ENCODE peak calls at places on chromosomes 3 and 15, in seven cellular contexts. K, M, C, Y, S, T and H are unnamed samples.
A peak's percentile ranks its signal among the peaks of the same experiment; 100 is the strongest.

GRCh38 chr3:128068156-128068620 is 16.0 kb downstream of the SEC61A1 start:
- DNase-seq in M (no peak), C (no peak), T (no peak), Y (no peak), K (no peak), S (no peak), H (no peak)

GRCh38 chr3:50603261-50604109 is 8.1 kb downstream of the CISH start:
- DNase-seq in S (no peak), K (peak; percentile 4), M (no peak), C (no peak), T (peak; percentile 29), Y (peak; percentile 45), H (no peak)

GRCh38 chr3:30578479-30578878 is 27.9 kb upstream of the TGFBR2 start:
- DNase-seq in Y (peak; percentile 59), M (peak; percentile 54), T (no peak), K (no peak), C (no peak), S (peak; percentile 53), H (no peak)

GRCh38 chr3:127671523-127672428 is 976 bp upstream of the ABTB1 start:
- DNase-seq in Y (peak; percentile 64), K (no peak), S (no peak), C (peak; percentile 54), T (peak; percentile 78), M (peak; percentile 60), H (peak; percentile 75)

GRCh38 chr3:192816274-192816853 is 89.0 kb upstream of the FGF12 start:
- DNase-seq in C (no peak), S (no peak), M (no peak), Y (no peak), T (no peak), K (no peak), H (no peak)

GRCh38 chr3:98846101-98846500 is 55.4 kb downstream of the DCBLD2 start:
- DNase-seq in T (no peak), C (no peak), Y (no peak), K (no peak), M (no peak), S (no peak), H (no peak)

GRCh38 chr3:133437391-133438093 is 37.7 kb downstream of the BFSP2 start:
- DNase-seq in S (no peak), C (no peak), K (no peak), Y (no peak), T (no peak), M (no peak), H (no peak)

GRCh38 chr3:141959921-141960554 is 83.6 kb downstream of the ATP1B3 start:
- DNase-seq in Y (no peak), K (no peak), T (no peak), M (no peak), S (no peak), C (no peak), H (no peak)

GRCh38 chr3:30658328-30659052 is 52.1 kb downstream of the TGFBR2 start:
- DNase-seq in S (no peak), C (no peak), M (no peak), Y (no peak), K (no peak), T (no peak), H (no peak)

GRCh38 chr3:11248596-11248995 is 23.6 kb upstream of the ATG7 start:
- DNase-seq in K (no peak), C (no peak), T (no peak), Y (no peak), M (no peak), S (no peak), H (no peak)

GRCh38 chr3:71753716-71754609 is at the start of gene GPR27:
- DNase-seq in C (peak; percentile 33), Y (peak; percentile 53), T (peak; percentile 86), K (peak; percentile 20), S (no peak), M (no peak), H (no peak)

GRCh38 chr15:62392411-62392810 is 227.3 kb upstream of the C2CD4B start:
- DNase-seq in C (no peak), S (no peak), K (peak; percentile 20), M (no peak), Y (peak; percentile 68), T (no peak), H (no peak)

GRCh38 chr3:180693656-180694055 is 14.4 kb upstream of the CCDC39 start:
- DNase-seq in T (no peak), C (no peak), M (no peak), S (no peak), K (no peak), Y (no peak), H (no peak)

GRCh38 chr3:59341441-59341840 is 291.6 kb upstream of the CFAP20DC start:
- DNase-seq in K (no peak), T (no peak), Y (no peak), M (no peak), C (no peak), S (no peak), H (no peak)

GRCh38 chr15:93212578-93212977 is 123.6 kb upstream of the RGMA start:
- DNase-seq in Y (no peak), T (no peak), K (no peak), S (no peak), M (no peak), C (no peak), H (no peak)

GRCh38 chr3:146685050-146685814 is 80.1 kb upstream of the PLSCR5 start:
- DNase-seq in T (no peak), S (no peak), Y (no peak), K (no peak), M (no peak), C (no peak), H (no peak)

GRCh38 chr15:55230051-55230670 is 33.4 kb upstream of the RSL24D1 start:
- DNase-seq in T (no peak), S (no peak), Y (no peak), M (no peak), K (no peak), C (no peak), H (no peak)

GRCh38 chr15:52529289-52529929 is 729 bp upstream of the MYO5A start:
- DNase-seq in Y (no peak), K (no peak), C (no peak), S (no peak), M (peak; percentile 55), T (no peak), H (no peak)

GRCh38 chr3:42601898-42602581 is 1.6 kb downstream of the NKTR start:
- DNase-seq in M (no peak), T (no peak), S (no peak), C (no peak), Y (no peak), K (no peak), H (no peak)

GRCh38 chr3:196220587-196220986 is 4.3 kb downstream of the SLC51A start:
- DNase-seq in K (no peak), M (no peak), T (no peak), Y (no peak), C (no peak), S (no peak), H (no peak)

GRCh38 chr3:120348065-120348980 is 831 bp downstream of the LRRC58 start:
- DNase-seq in M (no peak), S (no peak), K (no peak), Y (no peak), C (no peak), T (no peak), H (no peak)

GRCh38 chr3:136624894-136625815 is 127.0 kb downstream of the STAG1 start:
- DNase-seq in Y (no peak), M (no peak), S (no peak), K (no peak), T (no peak), C (no peak), H (no peak)

GRCh38 chr3:157752952-157753351 is 249.7 kb upstream of the VEPH1 start:
- DNase-seq in S (no peak), C (no peak), Y (no peak), M (no peak), K (no peak), T (no peak), H (no peak)

GRCh38 chr15:73631915-73632669 is 1.1 kb downstream of the NPTN start:
- DNase-seq in T (no peak), K (no peak), Y (no peak), C (no peak), S (no peak), M (peak; percentile 63), H (peak; percentile 79)

GRCh38 chr3:58668247-58668646 is 1.7 kb upstream of the FAM3D start:
- DNase-seq in S (no peak), T (no peak), M (peak; percentile 9), C (no peak), K (no peak), Y (no peak), H (peak; percentile 28)

GRCh38 chr15:68385671-68386586 is 46.0 kb downstream of the ITGA11 start:
- DNase-seq in C (no peak), Y (no peak), T (no peak), K (no peak), M (peak; percentile 42), S (no peak), H (peak; percentile 66)

GRCh38 chr3:8503871-8504610 is 2.4 kb downstream of the LMCD1 start:
- DNase-seq in S (no peak), Y (no peak), C (no peak), M (no peak), T (no peak), K (no peak), H (no peak)
- H3K27ac ChIP-seq in S (peak overlapping the region; percentile 72), Y (peak overlapping the region; percentile 85), C (peak overlapping the region; percentile 66), M (no peak overlapping the region), T (peak overlapping the region; percentile 78), K (peak overlapping the region; percentile 82), H (peak overlapping the region; percentile 75)

GRCh38 chr3:185442031-185442430 is 56.8 kb downstream of the TMEM41A start:
- DNase-seq in Y (no peak), M (no peak), T (no peak), C (no peak), K (no peak), S (no peak), H (no peak)
- TF ChIP-seq CTCF in Y (no peak), M (no peak), T (no peak), C (no peak), K (no peak), S (no peak), H (no peak)

GRCh38 chr3:138344754-138345153 is 3.6 kb upstream of the MRAS start:
- DNase-seq in T (no peak), S (no peak), C (no peak), Y (no peak), M (peak; percentile 72), K (no peak), H (no peak)

GRCh38 chr3:138348950-138349739 is 766 bp downstream of the MRAS start:
- DNase-seq in S (no peak), C (no peak), T (no peak), K (no peak), Y (peak; percentile 61), M (peak; percentile 72), H (no peak)

GRCh38 chr3:138348107-138348949 is at the start of gene MRAS:
- DNase-seq in S (peak; percentile 90), T (peak; percentile 93), K (peak; percentile 83), C (peak; percentile 73), M (peak; percentile 87), Y (peak; percentile 92), H (peak; percentile 90)

GRCh38 chr3:138349926-138350665 is 1.7 kb downstream of the MRAS start:
- DNase-seq in Y (peak; percentile 64), C (no peak), S (no peak), T (no peak), M (peak; percentile 74), K (no peak), H (no peak)

GRCh38 chr3:138347084-138347483 is 1.3 kb upstream of the MRAS start:
- DNase-seq in T (no peak), K (no peak), Y (no peak), S (no peak), C (no peak), M (no peak), H (no peak)
- H3K4me3 ChIP-seq in T (peak overlapping the region; percentile 67), K (no peak overlapping the region), Y (peak overlapping the region; percentile 81), S (peak overlapping the region; percentile 80), C (no peak overlapping the region), M (peak overlapping the region; percentile 79), H (peak overlapping the region; percentile 89)

GRCh38 chr15:39461536-39462140 is 119.2 kb upstream of the THBS1 start:
- DNase-seq in Y (peak; percentile 71), T (no peak), M (peak; percentile 85), S (peak; percentile 76), K (peak; percentile 69), C (peak; percentile 46), H (no peak)
- H3K27ac ChIP-seq in Y (peak overlapping the region; percentile 15), T (no peak overlapping the region), M (no peak overlapping the region), S (peak overlapping the region; percentile 79), K (peak overlapping the region; percentile 56), C (no peak overlapping the region), H (peak overlapping the region; percentile 25)